ENCODE peak calls at places on chromosomes 7 and 10, in seven cellular contexts. L is IMR-90, F is heart left ventricle, X is transverse colon, W is NB4, E is tibial nerve, O is GM12878. U is an unnamed sample.

GRCh38 chr10:29022513-29022912 is 266.4 kb upstream of the LYZL1 start:
- DNase-seq in W (no peak), O (no peak), E (no peak), L (no peak), F (no peak), X (no peak), U (peak)

GRCh38 chr7:78254397-78255055 is 456.0 kb downstream of the PHTF2 start:
- DNase-seq in E (no peak), X (no peak), W (no peak), F (no peak), O (no peak), L (no peak), U (no peak)

GRCh38 chr7:25455649-25456251 is 227.5 kb upstream of the NPVF start:
- DNase-seq in F (no peak), L (no peak), O (no peak), E (no peak), W (no peak), X (no peak), U (no peak)

GRCh38 chr7:93921607-93922446 is at the start of gene GNG11:
- DNase-seq in O (no peak), X (peak), W (peak), L (peak), F (peak), E (peak), U (no peak)

GRCh38 chr10:71963756-71964668 is at the start of gene CHST3:
- DNase-seq in W (no peak), X (peak), E (peak), F (peak), L (peak), O (no peak), U (no peak)

GRCh38 chr10:131726460-131726861 is 174.3 kb upstream of the PPP2R2D start:
- DNase-seq in E (peak), X (no peak), L (no peak), O (no peak), F (peak), W (no peak), U (no peak)

GRCh38 chr10:31074357-31075065 is 42.8 kb upstream of the ZNF438 start:
- DNase-seq in O (no peak), L (no peak), W (no peak), X (no peak), E (no peak), F (no peak), U (no peak)

GRCh38 chr10:782751-783648 is 93.5 kb upstream of the DIP2C start:
- DNase-seq in O (no peak), W (no peak), L (no peak), X (peak), E (no peak), F (peak), U (no peak)

GRCh38 chr7:15885678-15886077 is 199.2 kb upstream of the MEOX2 start:
- DNase-seq in X (no peak), W (no peak), O (no peak), L (no peak), F (no peak), E (no peak), U (no peak)

GRCh38 chr10:124831116-124831515 is 29.5 kb downstream of the ABRAXAS2 start:
- DNase-seq in O (no peak), L (no peak), F (no peak), W (no peak), E (no peak), X (no peak), U (no peak)

GRCh38 chr7:6529643-6530042 is 21.6 kb downstream of the GRID2IP start:
- DNase-seq in O (no peak), X (no peak), F (no peak), E (no peak), L (no peak), W (no peak), U (no peak)

GRCh38 chr10:35195361-35196306 is 69.0 kb downstream of the CREM start:
- DNase-seq in F (peak), O (peak), X (peak), E (no peak), W (peak), L (peak), U (no peak)

GRCh38 chr7:118731854-118732253 is 507.4 kb downstream of the ANKRD7 start:
- DNase-seq in O (no peak), X (no peak), E (no peak), L (no peak), F (no peak), W (peak), U (no peak)

GRCh38 chr7:121330053-121330833 is 1.4 kb downstream of the WNT16 start:
- DNase-seq in O (no peak), W (no peak), X (no peak), F (no peak), L (no peak), E (no peak), U (no peak)

GRCh38 chr7:33933611-33934281 is 28.4 kb downstream of the BMPER start:
- DNase-seq in L (peak), X (no peak), O (no peak), W (no peak), F (no peak), E (no peak), U (no peak)

GRCh38 chr7:95472521-95473160 is 13.1 kb upstream of the ASB4 start:
- DNase-seq in W (no peak), O (no peak), E (no peak), X (no peak), F (no peak), L (peak), U (no peak)

GRCh38 chr7:140831724-140832123 is 93.0 kb downstream of the BRAF start:
- DNase-seq in O (no peak), F (no peak), W (no peak), X (no peak), E (no peak), L (no peak), U (no peak)

GRCh38 chr10:69376662-69377061 is 40.1 kb downstream of the TACR2 start:
- DNase-seq in F (no peak), W (no peak), X (no peak), E (no peak), O (no peak), L (no peak), U (no peak)

GRCh38 chr7:85750454-85750949 is 563.6 kb upstream of the SEMA3D start:
- DNase-seq in E (no peak), F (no peak), W (peak), L (peak), O (no peak), X (no peak), U (no peak)

GRCh38 chr7:124191713-124192112 is 158.8 kb upstream of the TMEM229A start:
- DNase-seq in L (no peak), E (no peak), F (no peak), W (no peak), X (no peak), O (no peak), U (no peak)

GRCh38 chr7:148368562-148368961 is 222.0 kb upstream of the C7orf33 start:
- DNase-seq in F (no peak), L (no peak), O (no peak), X (no peak), W (no peak), E (no peak), U (peak)

GRCh38 chr7:154907651-154908620 is 95.0 kb downstream of the PAXIP1 start:
- DNase-seq in F (no peak), O (no peak), L (no peak), X (no peak), W (peak), E (no peak), U (no peak)

DNA sequence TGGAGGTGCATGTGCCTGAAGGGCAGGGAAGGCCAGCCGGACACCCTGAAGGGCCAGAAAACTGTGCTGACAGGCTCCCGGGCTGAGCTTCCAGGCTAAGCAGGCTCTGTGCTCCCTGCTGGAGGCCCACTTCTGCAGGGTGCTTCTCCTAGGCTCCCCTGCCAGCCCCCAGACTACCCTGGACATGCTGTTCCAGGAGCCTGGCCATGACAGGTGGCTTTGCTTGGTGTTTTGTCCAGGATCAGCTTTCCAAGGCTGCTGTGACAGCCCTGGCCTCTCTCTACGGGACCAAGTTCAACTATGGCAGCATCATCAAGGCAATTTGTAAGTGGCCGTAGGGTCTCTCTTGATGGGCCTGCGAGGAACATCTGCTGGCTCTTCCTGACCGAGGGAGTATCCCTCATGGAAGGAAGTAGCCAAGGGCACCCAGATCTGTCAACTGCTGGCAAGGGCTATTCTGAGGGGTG is 5.3 kb downstream of the CPA1 start:
- DNase-seq in L (no peak), F (no peak), E (no peak), O (no peak), W (no peak), X (no peak), U (no peak)
- TF ChIP-seq POLR2A in L (no peak), F (no peak), E (no peak), O (no peak), W (no peak), X (no peak), U (no peak)

GRCh38 chr7:76316984-76317781 is 14.7 kb downstream of the HSPB1 start:
- DNase-seq in F (peak), X (no peak), E (no peak), W (no peak), O (no peak), L (no peak), U (no peak)

GRCh38 chr7:76315372-76315771 is 12.9 kb downstream of the HSPB1 start:
- DNase-seq in X (peak), O (no peak), W (no peak), L (no peak), F (peak), E (no peak), U (no peak)

GRCh38 chr7:76317782-76318487 is 15.5 kb downstream of the HSPB1 start:
- DNase-seq in L (peak), F (peak), X (peak), E (peak), O (peak), W (peak), U (peak)

GRCh38 chr7:76310102-76310957 is 7.9 kb downstream of the HSPB1 start:
- DNase-seq in L (no peak), E (no peak), F (no peak), X (peak), W (no peak), O (no peak), U (no peak)

DNA sequence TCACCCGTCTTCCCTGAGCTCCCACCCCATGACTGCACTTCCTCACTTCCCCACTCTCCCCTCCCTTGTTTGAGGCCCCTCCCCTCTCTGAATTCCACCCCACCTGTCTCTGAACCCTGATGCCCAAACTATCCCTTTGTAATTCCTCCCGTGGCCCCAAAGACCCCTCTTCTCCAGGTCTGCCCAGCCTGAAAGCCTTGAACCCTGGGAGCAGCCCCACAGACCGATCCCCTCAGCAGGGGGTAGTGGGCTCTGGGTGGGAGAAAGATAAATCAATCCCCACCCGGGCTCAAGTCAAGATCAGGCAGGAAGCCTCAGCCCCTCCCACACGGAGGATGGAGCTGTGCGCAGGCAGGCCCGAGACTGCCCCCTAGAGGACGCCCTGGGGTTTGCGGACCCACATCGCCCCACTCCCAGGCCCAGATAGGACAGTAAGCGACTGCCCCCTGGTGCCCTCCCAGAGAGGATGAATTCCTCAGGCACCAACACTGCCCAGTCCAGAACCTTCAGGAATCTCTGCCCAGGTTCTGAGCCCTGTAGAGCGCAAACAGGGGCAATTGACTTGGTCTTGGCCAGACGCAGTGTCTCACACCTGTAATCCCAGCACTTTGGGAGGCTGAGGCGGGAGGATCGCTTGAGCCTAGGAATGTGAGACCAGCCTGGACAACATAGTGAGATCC is 11.7 kb downstream of the HSPB1 start:
- DNase-seq in X (peak), O (peak), W (peak), L (peak), F (peak), E (peak), U (peak)
- TF ChIP-seq POLR2A in X (no peak), O (no peak), W (no peak), L (peak), F (peak), E (peak), U (no peak)

GRCh38 chr10:17871036-17871435 is 61.9 kb downstream of the MRC1 start:
- DNase-seq in F (no peak), X (no peak), O (no peak), E (no peak), L (no peak), W (no peak), U (no peak)

GRCh38 chr10:17872191-17873091 is 63.3 kb downstream of the MRC1 start:
- DNase-seq in X (peak), E (no peak), W (peak), L (peak), O (no peak), F (no peak), U (no peak)

GRCh38 chr10:17865351-17865750 is 56.2 kb downstream of the MRC1 start:
- DNase-seq in E (no peak), W (no peak), L (no peak), X (no peak), O (no peak), F (no peak), U (no peak)

GRCh38 chr10:17861760-17862159 is 52.6 kb downstream of the MRC1 start:
- DNase-seq in O (no peak), W (no peak), X (no peak), L (no peak), F (no peak), E (no peak), U (no peak)

DNA sequence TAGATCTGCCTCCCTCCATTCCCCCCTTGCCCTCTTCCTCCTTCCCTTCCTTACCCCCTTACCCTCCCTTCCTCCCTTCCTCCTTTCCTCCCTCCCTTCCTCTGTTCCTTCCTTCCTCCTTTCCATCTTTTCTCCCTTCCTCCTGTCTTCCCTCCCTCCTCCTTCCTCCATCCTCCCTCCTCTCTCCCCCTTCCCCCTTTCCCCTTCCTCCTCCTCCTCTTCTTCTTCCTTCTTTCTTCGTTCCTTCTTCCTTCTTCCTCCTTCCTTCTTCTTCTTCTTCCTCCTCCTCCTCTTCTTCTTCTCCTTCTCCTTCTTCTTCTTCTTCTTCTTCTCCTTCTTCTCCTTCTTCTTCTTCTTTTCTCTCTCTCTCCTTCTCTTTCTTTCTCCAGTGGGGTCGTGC is 57.9 kb downstream of the MRC1 start:
- DNase-seq in F (no peak), L (no peak), W (no peak), X (no peak), E (no peak), O (no peak), U (no peak)
- TF ChIP-seq POLR2A in F (no peak), L (no peak), W (no peak), X (no peak), E (no peak), O (no peak), U (no peak)

GRCh38 chr7:103100348-103100747 is 25.4 kb downstream of the ARMC10 start:
- DNase-seq in X (no peak), E (no peak), L (no peak), O (no peak), W (no peak), F (no peak), U (no peak)

GRCh38 chr7:103106336-103107070 is 31.6 kb downstream of the ARMC10 start:
- DNase-seq in W (no peak), E (no peak), L (peak), F (no peak), O (no peak), X (no peak), U (no peak)

GRCh38 chr7:103101543-103101942 is 26.6 kb downstream of the ARMC10 start:
- DNase-seq in W (no peak), O (no peak), F (no peak), E (no peak), X (no peak), L (no peak), U (no peak)
- TF ChIP-seq POLR2A in W (no peak), O (no peak), F (no peak), E (no peak), X (no peak), L (no peak), U (no peak)

DNA sequence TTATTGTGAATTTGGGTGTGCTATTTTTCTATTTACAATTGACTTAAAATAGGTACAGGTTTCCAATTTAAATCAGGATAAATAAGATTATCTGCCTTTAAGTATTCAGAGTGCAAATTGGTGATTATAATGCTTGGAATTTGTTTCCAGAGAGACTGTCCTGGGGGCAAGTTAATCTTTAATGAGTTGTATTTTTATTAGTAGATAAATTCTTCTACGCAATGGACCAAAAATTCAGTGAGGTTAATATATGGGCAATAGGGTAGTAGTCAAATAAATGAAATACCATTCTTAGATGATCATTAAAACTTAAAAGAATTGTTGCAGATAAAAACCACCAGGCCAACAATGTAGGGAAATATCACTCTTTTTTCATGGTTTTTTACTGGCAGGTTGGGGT is 3.4 kb downstream of the BICC1 start:
- DNase-seq in X (no peak), W (no peak), L (no peak), E (no peak), O (no peak), F (no peak), U (no peak)
- TF ChIP-seq POLR2A in X (no peak), W (no peak), L (no peak), E (no peak), O (no peak), F (no peak), U (no peak)

DNA sequence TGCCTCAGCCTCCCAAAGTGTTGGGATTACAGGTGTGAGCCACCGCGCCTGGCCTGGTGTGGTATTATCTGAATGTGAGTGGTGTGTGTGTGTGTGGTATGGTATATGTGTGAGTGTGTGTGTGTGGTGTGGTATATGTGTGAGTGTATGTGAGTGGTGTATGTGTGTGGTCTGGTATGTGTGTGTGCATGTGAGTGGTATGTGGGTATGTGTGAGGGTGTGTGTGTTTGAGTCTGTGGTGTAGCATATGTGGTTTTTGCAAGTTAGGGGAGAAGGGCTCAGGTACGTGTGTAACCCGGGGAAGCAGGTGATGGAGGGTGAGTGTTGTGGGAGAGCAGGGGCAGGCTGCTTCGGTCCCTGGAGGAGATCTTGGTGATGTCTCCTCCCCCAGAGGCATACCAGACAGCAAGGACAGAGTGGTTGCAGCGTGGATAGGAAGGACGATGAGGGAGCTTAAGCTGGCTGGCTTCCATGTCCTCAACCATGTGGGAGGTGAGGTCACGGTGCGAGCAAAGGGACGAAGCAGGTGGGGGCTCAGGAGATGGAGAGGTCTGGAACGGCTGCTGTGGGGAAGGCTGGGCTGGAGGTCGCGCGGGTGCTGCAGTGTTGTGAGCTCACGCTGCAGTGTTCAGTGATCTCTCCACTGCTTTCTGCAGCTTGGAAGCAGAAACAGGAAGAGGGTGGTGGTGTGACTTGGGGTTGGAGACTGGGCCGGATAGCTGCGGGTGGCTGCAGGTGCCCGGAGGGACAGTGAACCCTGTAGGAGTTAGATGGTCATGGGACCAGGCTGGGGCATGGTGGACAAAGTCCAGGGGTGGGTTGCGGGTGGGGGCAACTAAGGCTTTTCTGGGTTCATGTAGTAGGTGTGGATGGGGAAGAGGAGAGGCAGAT is 5.0 kb downstream of the ZYX start:
- DNase-seq in X (no peak), F (peak), L (no peak), W (peak), E (no peak), O (no peak), U (no peak)
- TF ChIP-seq POLR2A in X (no peak), F (no peak), L (no peak), W (no peak), E (no peak), O (peak), U (no peak)

DNA sequence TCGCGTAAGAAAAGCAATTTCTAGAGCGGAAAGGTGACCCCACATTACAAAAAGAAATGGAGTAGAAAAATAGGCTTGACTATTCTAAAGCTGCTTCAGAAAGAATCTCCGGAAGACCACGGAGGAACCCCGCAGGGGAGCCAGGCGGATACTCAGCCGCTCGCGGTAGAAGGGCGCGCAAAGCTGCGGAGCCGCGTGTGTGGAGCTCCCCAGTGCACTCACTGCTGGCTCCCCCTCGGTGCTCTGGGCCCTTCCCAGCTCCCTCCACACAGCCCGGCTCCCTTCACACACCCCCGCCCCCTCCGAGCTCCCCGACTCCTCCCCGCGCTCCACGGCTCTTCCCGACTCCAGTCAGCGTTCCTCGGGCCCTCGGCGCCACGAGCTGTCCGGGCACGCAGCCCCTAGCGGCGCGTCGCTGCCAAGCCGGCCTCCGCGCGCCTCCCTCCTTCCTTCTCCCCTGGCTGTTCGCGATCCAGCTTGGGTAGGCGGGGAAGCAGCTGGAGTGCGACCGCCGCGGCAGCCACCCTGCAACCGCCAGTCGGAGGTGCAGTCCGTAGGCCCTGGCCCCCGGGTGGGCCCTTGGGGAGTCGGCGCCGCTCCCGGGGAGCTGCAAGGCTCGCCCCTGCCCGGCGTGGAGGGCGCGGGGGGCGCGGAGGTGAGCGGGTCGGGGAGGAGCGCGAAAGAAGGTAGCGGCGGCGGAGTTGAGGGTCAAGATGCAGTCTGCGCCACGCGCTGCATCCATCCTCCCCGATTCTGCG is at the start of gene STEAP2:
- DNase-seq in W (peak), O (no peak), F (peak), E (peak), X (peak), L (peak), U (peak)
- TF ChIP-seq POLR2A in W (no peak), O (no peak), F (peak), E (no peak), X (peak), L (no peak), U (peak)